ENCODE peak calls at places on chromosomes 13 and 19, in eight cellular contexts. M is left ventricle myocardium inferior, J is T-helper 2 cell, U is uterus, E is GM23248, D is NCI-H460, A is iPS-NIHi11, Z is mucosa of descending colon. R is an unnamed sample.

GRCh38 chr19:48613024-48613851 is 1.6 kb downstream of the FAM83E start:
- DNase-seq in Z (peak; percentile 78), M (no peak), U (no peak), D (no peak), A (no peak), J (no peak), E (no peak), R (no peak)

GRCh38 chr19:6837525-6837924 is 49.9 kb upstream of the ADGRE1 start:
- DNase-seq in J (no peak), D (no peak), A (no peak), U (no peak), M (no peak), Z (no peak), E (no peak), R (no peak)

GRCh38 chr13:23098508-23098907 is 82.3 kb upstream of the SGCG start:
- DNase-seq in J (no peak), U (no peak), A (no peak), Z (no peak), E (no peak), M (no peak), D (no peak), R (no peak)

GRCh38 chr13:88586263-88586662 is 915.1 kb downstream of the SLITRK5 start:
- DNase-seq in M (no peak), Z (no peak), U (no peak), D (no peak), J (no peak), A (no peak), E (no peak), R (peak; percentile 10)

GRCh38 chr13:63942372-63942771 is 2526.7 kb upstream of the PCDH20 start:
- DNase-seq in U (no peak), Z (no peak), E (no peak), J (no peak), M (no peak), A (no peak), D (no peak), R (no peak)

GRCh38 chr13:83221813-83222241 is 660.4 kb downstream of the SLITRK1 start:
- DNase-seq in D (no peak), U (no peak), A (no peak), M (no peak), J (no peak), E (peak; percentile 88), Z (no peak), R (peak; percentile 92)

GRCh38 chr19:2446390-2446789 is 10.4 kb downstream of the LMNB2 start:
- DNase-seq in A (no peak), U (no peak), D (no peak), M (no peak), E (no peak), Z (no peak), J (no peak), R (no peak)

GRCh38 chr19:17075860-17076538 is 422 bp downstream of the MYO9B start:
- DNase-seq in Z (peak; percentile 80), M (peak; percentile 36), U (peak; percentile 59), D (no peak), E (peak; percentile 65), J (peak; percentile 14), A (peak; percentile 39), R (no peak)

GRCh38 chr19:2061093-2061935 is 10.3 kb upstream of the MKNK2 start:
- DNase-seq in D (peak; percentile 95), U (peak; percentile 99), J (peak; percentile 98), E (peak; percentile 100), Z (peak; percentile 99), M (peak; percentile 99), A (peak; percentile 98), R (peak; percentile 91)

GRCh38 chr19:4352701-4353121 is 9.3 kb downstream of the MPND start:
- DNase-seq in D (peak; percentile 36), A (peak; percentile 79), E (peak; percentile 72), Z (no peak), U (peak; percentile 57), M (no peak), J (peak; percentile 58), R (peak; percentile 30)

GRCh38 chr13:64071352-64071751 is 2655.7 kb upstream of the PCDH20 start:
- DNase-seq in A (no peak), D (no peak), J (no peak), Z (no peak), U (no peak), E (no peak), M (no peak), R (no peak)

GRCh38 chr13:77565635-77566034 is 30.1 kb downstream of the SCEL start:
- DNase-seq in E (peak; percentile 65), A (peak; percentile 29), M (no peak), D (peak; percentile 34), J (no peak), U (no peak), Z (no peak), R (peak; percentile 8)

GRCh38 chr19:50434525-50434924 is 1.8 kb downstream of the MYBPC2 start:
- DNase-seq in A (no peak), U (no peak), J (no peak), D (no peak), Z (peak; percentile 72), M (no peak), E (no peak), R (no peak)

GRCh38 chr13:40599146-40599545 is 67.3 kb downstream of the FOXO1 start:
- DNase-seq in M (no peak), E (no peak), U (no peak), J (no peak), Z (no peak), D (no peak), A (no peak), R (no peak)

GRCh38 chr19:58356971-58357797 is 3.9 kb upstream of the A1BG start:
- DNase-seq in M (no peak), D (no peak), E (peak; percentile 40), U (no peak), Z (no peak), J (no peak), A (no peak), R (no peak)

GRCh38 chr19:14804755-14805154 is 26.4 kb upstream of the ADGRE2 start:
- DNase-seq in U (no peak), E (no peak), D (no peak), A (no peak), J (no peak), M (no peak), Z (no peak), R (no peak)

GRCh38 chr19:8352134-8352827 is 9.2 kb upstream of the KANK3 start:
- DNase-seq in A (no peak), D (no peak), U (no peak), M (no peak), E (peak; percentile 51), J (no peak), Z (peak; percentile 10), R (no peak)

GRCh38 chr19:57558525-57558924 is 1.1 kb downstream of the ZNF550 start:
- DNase-seq in U (no peak), A (peak; percentile 17), J (no peak), Z (no peak), M (no peak), D (no peak), E (peak; percentile 53), R (no peak)

GRCh38 chr19:55146078-55146647 is 2.8 kb downstream of the TNNT1 start:
- DNase-seq in J (no peak), Z (no peak), M (no peak), U (no peak), A (peak; percentile 79), E (peak; percentile 46), D (no peak), R (no peak)

GRCh38 chr19:53994811-53995210 is 3.4 kb downstream of the CACNG6 start:
- DNase-seq in J (no peak), U (no peak), M (no peak), E (peak; percentile 54), Z (no peak), A (no peak), D (no peak), R (no peak)

GRCh38 chr13:97426695-97427094 is 7.3 kb upstream of the RAP2A start:
- DNase-seq in A (no peak), J (no peak), D (no peak), E (no peak), Z (no peak), U (no peak), M (no peak), R (no peak)

GRCh38 chr13:79307866-79308298 is 98.2 kb downstream of the RBM26 start:
- DNase-seq in D (no peak), M (no peak), U (no peak), Z (no peak), A (no peak), J (no peak), E (peak; percentile 57), R (peak; percentile 23)

GRCh38 chr19:43078311-43078710 is 4.2 kb downstream of the PSG2 start:
- DNase-seq in U (no peak), E (peak; percentile 89), J (no peak), Z (no peak), M (no peak), A (no peak), D (no peak), R (peak; percentile 80)

GRCh38 chr19:10478476-10478875 is 24.7 kb downstream of the KEAP1 start:
- DNase-seq in D (no peak), U (no peak), J (no peak), A (no peak), Z (no peak), E (peak; percentile 41), M (no peak), R (no peak)

GRCh38 chr13:76884571-76885202 is 1.5 kb downstream of the KCTD12 start:
- DNase-seq in J (no peak), A (no peak), M (no peak), E (peak; percentile 69), D (no peak), Z (no peak), U (peak; percentile 36), R (peak; percentile 19)

GRCh38 chr13:28718538-28719226 is at the start of gene SLC46A3:
- DNase-seq in E (peak; percentile 98), U (peak; percentile 99), M (peak; percentile 100), D (peak; percentile 89), J (peak; percentile 97), A (peak; percentile 99), Z (peak; percentile 98), R (peak; percentile 96)

GRCh38 chr13:109517516-109517915 is 268.9 kb downstream of the IRS2 start:
- DNase-seq in M (no peak), E (peak; percentile 29), J (no peak), U (no peak), Z (no peak), A (no peak), D (no peak), R (peak; percentile 23)

GRCh38 chr13:40814803-40815202 is 25.4 kb downstream of the SLC25A15 start:
- DNase-seq in J (no peak), M (no peak), U (no peak), E (peak; percentile 21), Z (no peak), A (no peak), D (no peak), R (no peak)

GRCh38 chr19:17671906-17672305 is 16.2 kb downstream of the UNC13A start:
- DNase-seq in M (no peak), A (peak; percentile 70), J (no peak), Z (no peak), U (no peak), D (no peak), E (peak; percentile 61), R (no peak)

GRCh38 chr19:38898788-38899446 is 501 bp downstream of the SIRT2 start:
- DNase-seq in A (no peak), U (peak; percentile 31), D (no peak), Z (no peak), J (no peak), M (no peak), E (peak; percentile 57), R (peak; percentile 10)

GRCh38 chr19:6536138-6536671 is 5.4 kb downstream of the TNFSF9 start:
- DNase-seq in E (peak; percentile 27), A (peak; percentile 72), D (no peak), U (peak; percentile 20), J (peak; percentile 59), Z (peak; percentile 67), M (no peak), R (peak; percentile 14)

GRCh38 chr13:25927966-25928365 is 123.8 kb downstream of the SHISA2 start:
- DNase-seq in A (no peak), M (no peak), Z (no peak), E (no peak), J (no peak), U (no peak), D (no peak), R (peak; percentile 22)

GRCh38 chr19:4575267-4575793 is 15.8 kb upstream of the SEMA6B start:
- DNase-seq in M (peak; percentile 68), Z (no peak), A (peak; percentile 76), D (peak; percentile 75), E (peak; percentile 87), J (no peak), U (peak; percentile 83), R (peak; percentile 78)

GRCh38 chr19:18239303-18239702 is 13.1 kb upstream of the PDE4C start:
- DNase-seq in J (no peak), U (no peak), M (no peak), A (peak; percentile 62), Z (no peak), D (no peak), E (peak; percentile 56), R (no peak)

R was measured in astrocyte.